ENCODE peak calls at places on chromosomes 11 and 22, in five cellular contexts. K is K562, I is GM12878, G is A549, F is IMR-90. M is an unnamed sample.

GRCh38 chr11:117177534-117178209 is 871 bp upstream of the SIDT2 start:
- DNase-seq in K (no peak), I (no peak), G (no peak), F (no peak), M (no peak)

GRCh38 chr11:14974723-14975587 is 2.8 kb upstream of the CALCA start:
- DNase-seq in K (peak; percentile 41), I (no peak), G (peak; percentile 49), F (peak; percentile 20), M (peak; percentile 85)

GRCh38 chr11:76962583-76963416 is 71.4 kb upstream of the B3GNT6 start:
- DNase-seq in K (no peak), I (peak; percentile 11), G (no peak), F (no peak), M (no peak)

GRCh38 chr11:32109138-32109537 is 18.3 kb downstream of the RCN1 start:
- DNase-seq in K (no peak), I (no peak), G (no peak), F (peak; percentile 94), M (no peak)

GRCh38 chr11:70637186-70637800 is 239.0 kb downstream of the CTTN start:
- DNase-seq in K (no peak), I (no peak), G (no peak), F (no peak), M (no peak)

GRCh38 chr22:45397806-45398205 is 15.6 kb downstream of the SMC1B start:
- DNase-seq in K (no peak), I (no peak), G (no peak), F (no peak), M (no peak)

GRCh38 chr22:24125942-24126341 is 55.3 kb upstream of the SUSD2 start:
- DNase-seq in K (no peak), I (no peak), G (no peak), F (no peak), M (no peak)

GRCh38 chr22:31945478-31945815 is 1.1 kb downstream of the YWHAH start:
- DNase-seq in K (no peak), I (no peak), G (no peak), F (no peak), M (no peak)

GRCh38 chr22:49922484-49922883 is 4.0 kb downstream of the CRELD2 start:
- DNase-seq in K (no peak), I (no peak), G (no peak), F (no peak), M (no peak)

GRCh38 chr11:119691020-119691666 is 37.9 kb downstream of the NECTIN1 start:
- DNase-seq in K (peak; percentile 44), I (no peak), G (no peak), F (no peak), M (no peak)

GRCh38 chr11:104154296-104154695 is 9.7 kb downstream of the PDGFD start:
- DNase-seq in K (no peak), I (no peak), G (no peak), F (no peak), M (no peak)

GRCh38 chr11:118923721-118924587 is 1.8 kb downstream of the BCL9L start:
- DNase-seq in K (no peak), I (no peak), G (no peak), F (no peak), M (no peak)

GRCh38 chr11:118027694-118028093 is 41.5 kb downstream of the IL10RA start:
- DNase-seq in K (no peak), I (no peak), G (no peak), F (no peak), M (no peak)

GRCh38 chr11:72812968-72813739 is 1.1 kb upstream of the ATG16L2 start:
- DNase-seq in K (peak; percentile 72), I (no peak), G (peak; percentile 91), F (peak; percentile 60), M (no peak)

GRCh38 chr22:43434601-43435311 is 22.9 kb downstream of the MPPED1 start:
- DNase-seq in K (no peak), I (no peak), G (no peak), F (no peak), M (no peak)

GRCh38 chr11:75797116-75797515 is 17.9 kb upstream of the UVRAG start:
- DNase-seq in K (peak; percentile 22), I (no peak), G (no peak), F (no peak), M (no peak)

GRCh38 chr11:78417888-78418583 is 416 bp upstream of the GAB2 start:
- DNase-seq in K (peak; percentile 88), I (no peak), G (peak; percentile 64), F (peak; percentile 69), M (no peak)

GRCh38 chr11:87574193-87574592 is 536.5 kb downstream of the TMEM135 start:
- DNase-seq in K (no peak), I (no peak), G (no peak), F (no peak), M (no peak)

GRCh38 chr11:11420512-11420911 is 67.5 kb upstream of the CSNK2A3 start:
- DNase-seq in K (peak; percentile 29), I (no peak), G (no peak), F (no peak), M (no peak)

GRCh38 chr22:24751518-24751917 is 23.0 kb downstream of the PIWIL3 start:
- DNase-seq in K (no peak), I (no peak), G (no peak), F (no peak), M (no peak)

GRCh38 chr11:57662893-57663292 is 5.0 kb upstream of the ZDHHC5 start:
- DNase-seq in K (no peak), I (no peak), G (no peak), F (no peak), M (no peak)

GRCh38 chr11:115607621-115608191 is 103.5 kb upstream of the CADM1 start:
- DNase-seq in K (no peak), I (no peak), G (no peak), F (no peak), M (no peak)

GRCh38 chr22:43346521-43346929 is 3.4 kb upstream of the SCUBE1 start:
- DNase-seq in K (peak; percentile 57), I (no peak), G (peak; percentile 65), F (no peak), M (peak; percentile 56)

GRCh38 chr11:87421422-87421821 is 383.7 kb downstream of the TMEM135 start:
- DNase-seq in K (peak; percentile 79), I (peak; percentile 27), G (peak; percentile 55), F (peak; percentile 87), M (peak; percentile 60)

GRCh38 chr11:91932151-91932821 is 292.3 kb upstream of the FAT3 start:
- DNase-seq in K (no peak), I (no peak), G (no peak), F (no peak), M (no peak)

GRCh38 chr11:78149646-78150045 is 10.2 kb upstream of the ALG8 start:
- DNase-seq in K (no peak), I (no peak), G (peak; percentile 18), F (peak; percentile 87), M (no peak)

GRCh38 chr11:131033151-131033651 is 116.9 kb upstream of the SNX19 start:
- DNase-seq in K (no peak), I (no peak), G (peak; percentile 7), F (peak; percentile 99), M (no peak)

DNA sequence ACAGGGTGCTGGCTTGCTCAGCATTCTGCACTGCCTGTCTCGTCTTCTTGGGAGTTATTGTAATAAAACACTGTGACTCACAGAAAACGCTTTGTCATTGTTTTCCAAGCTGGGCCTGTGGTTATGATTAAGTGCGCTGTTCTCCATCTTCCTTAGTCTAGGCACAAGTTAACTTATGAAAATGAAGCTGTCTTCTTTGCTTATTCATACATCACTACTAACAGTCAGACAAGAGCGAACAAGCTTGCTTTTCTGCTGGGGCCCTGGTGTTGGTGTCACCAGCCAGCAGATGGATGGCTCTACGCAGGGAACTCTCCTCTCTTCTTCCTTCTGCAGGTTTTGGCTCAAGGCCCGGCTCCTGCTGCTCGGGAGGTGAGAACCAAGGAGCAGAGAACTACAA is 380.1 kb upstream of the SYN3 start:
- DNase-seq in K (no peak), I (no peak), G (peak; percentile 54), F (peak; percentile 89), M (no peak)
- TF ChIP-seq USF2 in K (no peak), I (no peak), G (no peak), F (no peak), M (no peak)

GRCh38 chr11:111512296-111513239 is at the start of gene BTG4:
- DNase-seq in K (peak; percentile 60), I (no peak), G (peak; percentile 16), F (no peak), M (peak; percentile 65)
- TF ChIP-seq USF2 in K (no peak), I (no peak), G (no peak), F (no peak), M (no peak)

DNA sequence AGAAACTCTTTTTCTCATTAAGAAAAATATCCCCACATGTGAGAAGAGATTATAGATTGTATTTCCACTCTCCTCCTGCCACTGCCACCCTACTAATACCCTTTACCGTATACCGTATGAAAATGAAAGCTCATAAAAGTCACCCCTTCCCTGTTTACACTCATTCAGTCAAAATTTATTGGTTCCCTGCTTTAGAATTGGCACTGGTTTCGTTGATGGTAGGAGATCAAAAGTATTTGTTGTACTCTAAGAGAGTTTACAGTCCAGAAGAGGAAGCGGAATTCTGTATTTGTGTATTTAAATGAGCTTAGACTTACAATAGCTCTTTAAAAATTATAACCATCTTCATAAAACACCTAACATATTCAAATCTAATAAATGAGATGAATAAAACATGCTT is 68.2 kb downstream of the BBOX1 start:
- DNase-seq in K (no peak), I (no peak), G (no peak), F (no peak), M (no peak)
- TF ChIP-seq USF2 in K (no peak), I (no peak), G (no peak), F (no peak), M (no peak)

GRCh38 chr22:42343136-42343484 is 72.7 kb upstream of the TCF20 start:
- DNase-seq in K (no peak), I (no peak), G (no peak), F (no peak), M (no peak)
- TF ChIP-seq USF2 in K (no peak), I (no peak), G (no peak), F (no peak), M (no peak)

GRCh38 chr11:93407777-93408401 is 77.3 kb downstream of the DEUP1 start:
- DNase-seq in K (no peak), I (no peak), G (no peak), F (peak; percentile 0), M (no peak)
- TF ChIP-seq USF2 in K (no peak), I (no peak), G (no peak), F (no peak), M (no peak)

GRCh38 chr11:124867700-124868099 is 2.5 kb downstream of the ROBO3 start:
- DNase-seq in K (peak; percentile 50), I (no peak), G (peak; percentile 61), F (peak; percentile 32), M (no peak)
- TF ChIP-seq USF2 in K (no peak), I (no peak), G (no peak), F (no peak), M (no peak)